ENCODE peak calls at places on chromosomes 2 and 18, in nine cellular contexts. F is body of pancreas, R is neural progenitor cell, C is breast epithelium, Q is ovary, L is colonic mucosa, K is upper lobe of left lung, H is adrenal gland, I is neural crest cell. U is an unnamed sample.

GRCh38 chr2:216845426-216845825 is 14.4 kb downstream of the TNP1 start:
- DNase-seq in F (no peak), R (no peak), C (no peak), Q (no peak), L (no peak), K (no peak), H (no peak), I (no peak), U (no peak)

GRCh38 chr2:16167471-16168426 is 227.4 kb downstream of the MYCN start:
- DNase-seq in F (no peak), R (peak; percentile 35), C (no peak), Q (no peak), L (no peak), K (no peak), H (no peak), I (peak; percentile 43), U (no peak)

GRCh38 chr2:99278793-99279291 is 22.2 kb downstream of the LYG1 start:
- DNase-seq in F (no peak), R (no peak), C (no peak), Q (peak; percentile 25), L (no peak), K (no peak), H (peak; percentile 73), I (no peak), U (no peak)

GRCh38 chr2:230441188-230441897 is 25.3 kb downstream of the SP100 start:
- DNase-seq in F (peak; percentile 47), R (no peak), C (no peak), Q (no peak), L (no peak), K (no peak), H (no peak), I (no peak), U (no peak)

GRCh38 chr18:69838620-69839411 is 108.9 kb downstream of the CD226 start:
- DNase-seq in F (no peak), R (peak; percentile 12), C (no peak), Q (no peak), L (no peak), K (no peak), H (no peak), I (no peak), U (no peak)

GRCh38 chr2:150469706-150470105 is 17.8 kb downstream of the RND3 start:
- DNase-seq in F (no peak), R (no peak), C (no peak), Q (no peak), L (no peak), K (no peak), H (no peak), I (no peak), U (no peak)

GRCh38 chr2:85601771-85602475 is 575 bp downstream of the TMEM150A start:
- DNase-seq in F (peak; percentile 81), R (peak; percentile 71), C (peak; percentile 78), Q (no peak), L (peak; percentile 65), K (no peak), H (peak; percentile 81), I (peak; percentile 32), U (no peak)

GRCh38 chr2:10239561-10239967 is 63.1 kb upstream of the HPCAL1 start:
- DNase-seq in F (no peak), R (no peak), C (peak; percentile 20), Q (no peak), L (no peak), K (no peak), H (no peak), I (no peak), U (no peak)

GRCh38 chr2:111219285-111219684 is 98.6 kb downstream of the BCL2L11 start:
- DNase-seq in F (no peak), R (peak; percentile 66), C (no peak), Q (no peak), L (no peak), K (no peak), H (no peak), I (no peak), U (no peak)

GRCh38 chr2:168029071-168029470 is 218.3 kb downstream of the STK39 start:
- DNase-seq in F (no peak), R (no peak), C (no peak), Q (no peak), L (no peak), K (no peak), H (no peak), I (no peak), U (no peak)

GRCh38 chr2:234175649-234176048 is 125.1 kb downstream of the SPP2 start:
- DNase-seq in F (no peak), R (no peak), C (no peak), Q (no peak), L (no peak), K (no peak), H (no peak), I (no peak), U (no peak)

GRCh38 chr2:42087137-42087856 is 39.5 kb downstream of the PKDCC start:
- DNase-seq in F (no peak), R (no peak), C (no peak), Q (no peak), L (no peak), K (no peak), H (no peak), I (no peak), U (no peak)

GRCh38 chr18:79718878-79719477 is 39.4 kb downstream of the CTDP1 start:
- DNase-seq in F (no peak), R (no peak), C (no peak), Q (no peak), L (no peak), K (peak; percentile 65), H (no peak), I (no peak), U (no peak)

GRCh38 chr2:166375205-166375735 is 474 bp downstream of the SCN9A start:
- DNase-seq in F (peak; percentile 10), R (peak; percentile 15), C (no peak), Q (no peak), L (peak; percentile 50), K (no peak), H (peak; percentile 6), I (no peak), U (no peak)

GRCh38 chr2:170818294-170819104 is 1.8 kb downstream of the GAD1 start:
- DNase-seq in F (no peak), R (peak; percentile 44), C (no peak), Q (no peak), L (no peak), K (peak; percentile 69), H (no peak), I (no peak), U (no peak)

GRCh38 chr2:222888716-222889115 is 27.9 kb downstream of the ACSL3 start:
- DNase-seq in F (no peak), R (no peak), C (no peak), Q (no peak), L (no peak), K (no peak), H (no peak), I (no peak), U (no peak)

GRCh38 chr18:63947051-63947790 is 1.9 kb upstream of the HMSD start:
- DNase-seq in F (no peak), R (no peak), C (no peak), Q (no peak), L (no peak), K (no peak), H (no peak), I (no peak), U (no peak)

GRCh38 chr18:63953811-63954210 is 4.7 kb downstream of the HMSD start:
- DNase-seq in F (no peak), R (no peak), C (no peak), Q (no peak), L (no peak), K (no peak), H (no peak), I (no peak), U (no peak)

GRCh38 chr18:63949068-63949737 is at the start of gene HMSD:
- DNase-seq in F (peak; percentile 57), R (peak; percentile 84), C (no peak), Q (peak; percentile 24), L (peak; percentile 73), K (peak; percentile 93), H (peak; percentile 24), I (peak; percentile 64), U (peak; percentile 73)

GRCh38 chr18:63956755-63957154 is 7.7 kb downstream of the HMSD start:
- DNase-seq in F (no peak), R (no peak), C (no peak), Q (no peak), L (no peak), K (no peak), H (no peak), I (no peak), U (no peak)

GRCh38 chr18:63951302-63951705 is 2.2 kb downstream of the HMSD start:
- DNase-seq in F (no peak), R (no peak), C (no peak), Q (no peak), L (no peak), K (no peak), H (no peak), I (no peak), U (no peak)
- TF ChIP-seq CTCF in F (no peak), R (no peak), C (no peak), Q (no peak), L (no peak), K (no peak), H (no peak), I (peak; percentile 47), U (no peak)

DNA sequence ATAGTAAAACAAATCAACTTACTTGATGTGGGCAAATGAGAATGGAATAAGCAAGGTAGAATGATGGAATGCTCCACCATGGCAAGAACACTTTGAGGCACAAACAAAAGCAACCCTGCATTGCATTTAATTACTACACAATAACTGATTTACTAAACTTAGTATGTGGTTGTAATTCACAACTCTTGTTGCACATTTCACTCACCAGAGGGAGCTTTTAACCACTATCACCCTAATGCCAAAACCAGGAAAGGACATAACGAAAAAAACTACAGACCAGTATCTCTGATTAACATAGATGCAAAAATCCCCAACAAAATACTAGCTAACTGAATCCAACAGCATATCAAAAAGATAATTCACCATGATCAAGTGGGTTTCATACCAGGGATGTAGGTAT is 659.8 kb downstream of the CPS1 start:
- DNase-seq in F (no peak), R (peak; percentile 20), C (no peak), Q (no peak), L (no peak), K (no peak), H (no peak), I (no peak), U (no peak)
- TF ChIP-seq CTCF in F (no peak), R (peak; percentile 58), C (no peak), Q (no peak), L (no peak), K (no peak), H (no peak), I (peak; percentile 54), U (no peak)

DNA sequence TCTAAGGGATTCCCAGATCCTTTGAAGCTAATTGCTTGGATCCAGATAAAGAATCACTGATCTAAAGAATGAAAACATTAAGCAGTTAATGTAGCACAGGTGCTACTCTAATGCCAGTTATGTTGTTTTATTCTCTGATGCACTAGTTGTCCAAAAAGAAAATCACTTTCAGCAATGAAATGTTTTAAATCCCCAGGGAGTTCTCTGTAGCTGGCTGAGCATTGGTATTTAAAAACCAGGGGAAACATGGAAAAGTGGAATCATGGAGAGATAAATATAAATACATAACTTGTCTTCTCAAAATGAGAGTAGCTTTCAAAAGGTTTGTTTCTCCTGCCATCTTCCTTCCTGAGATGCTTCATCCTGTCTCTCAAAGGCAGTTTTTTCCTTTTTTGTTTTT is 37.7 kb downstream of the CD302 start:
- DNase-seq in F (no peak), R (no peak), C (no peak), Q (no peak), L (no peak), K (no peak), H (no peak), I (no peak), U (no peak)
- TF ChIP-seq CTCF in F (no peak), R (no peak), C (no peak), Q (no peak), L (no peak), K (no peak), H (no peak), I (no peak), U (no peak)

GRCh38 chr2:74128206-74128605 is 19.5 kb downstream of the BOLA3 start:
- DNase-seq in F (no peak), R (no peak), C (no peak), Q (no peak), L (no peak), K (no peak), H (no peak), I (no peak), U (no peak)
- TF ChIP-seq CTCF in F (no peak), R (peak; percentile 48), C (no peak), Q (no peak), L (no peak), K (no peak), H (no peak), I (peak; percentile 33), U (no peak)

U was measured in endothelial cell.